ENCODE peak calls at places on chromosomes 4 and X, in seven cellular contexts. O is fibroblast of lung, A is heart left ventricle, K is AG09309, T is endothelial cell, X is spleen, J is choroid plexus epithelial cell. U is an unnamed sample.

GRCh38 chrX:71227370-71228062 is 4.5 kb downstream of the GJB1 start:
- DNase-seq in O (no peak), A (no peak), K (no peak), T (no peak), X (no peak), J (no peak), U (no peak)

GRCh38 chr4:187175197-187175596 is 451.5 kb upstream of the FAT1 start:
- DNase-seq in O (no peak), A (no peak), K (no peak), T (no peak), X (no peak), J (no peak), U (no peak)

GRCh38 chr4:180436366-180436765 is 1806.8 kb upstream of the TENM3 start:
- DNase-seq in O (no peak), A (no peak), K (no peak), T (no peak), X (no peak), J (no peak), U (no peak)

GRCh38 chr4:177349191-177349590 is 39.5 kb downstream of the NEIL3 start:
- DNase-seq in O (no peak), A (no peak), K (no peak), T (no peak), X (no peak), J (no peak), U (no peak)

GRCh38 chr4:164888096-164888495 is 11.1 kb downstream of the APELA start:
- DNase-seq in O (no peak), A (no peak), K (no peak), T (no peak), X (no peak), J (no peak), U (no peak)

GRCh38 chr4:31422006-31422405 is 701.8 kb downstream of the PCDH7 start:
- DNase-seq in O (no peak), A (no peak), K (no peak), T (no peak), X (no peak), J (no peak), U (no peak)

GRCh38 chr4:126341927-126342326 is 1027.2 kb downstream of the FAT4 start:
- DNase-seq in O (no peak), A (no peak), K (no peak), T (no peak), X (no peak), J (no peak), U (no peak)

GRCh38 chr4:182738283-182739047 is 178.7 kb downstream of the DCTD start:
- DNase-seq in O (peak), A (no peak), K (no peak), T (no peak), X (no peak), J (peak), U (no peak)

GRCh38 chr4:166622425-166622977 is 611.8 kb downstream of the SPOCK3 start:
- DNase-seq in O (no peak), A (no peak), K (no peak), T (no peak), X (no peak), J (no peak), U (no peak)

GRCh38 chr4:64617813-64618212 is 208.6 kb upstream of the TECRL start:
- DNase-seq in O (no peak), A (no peak), K (no peak), T (no peak), X (no peak), J (no peak), U (no peak)

GRCh38 chr4:76058888-76059426 is 15.6 kb upstream of the ART3 start:
- DNase-seq in O (no peak), A (no peak), K (no peak), T (no peak), X (no peak), J (no peak), U (no peak)

GRCh38 chr4:110142461-110142860 is 56.0 kb downstream of the ELOVL6 start:
- DNase-seq in O (no peak), A (no peak), K (no peak), T (no peak), X (no peak), J (no peak), U (no peak)

GRCh38 chr4:6258741-6259140 is 10.9 kb upstream of the WFS1 start:
- DNase-seq in O (no peak), A (no peak), K (no peak), T (no peak), X (no peak), J (no peak), U (no peak)

GRCh38 chr4:38328963-38329729 is 334.9 kb upstream of the KLF3 start:
- DNase-seq in O (no peak), A (no peak), K (no peak), T (no peak), X (no peak), J (no peak), U (no peak)

GRCh38 chr4:54677416-54677815 is 19.7 kb downstream of the KIT start:
- DNase-seq in O (no peak), A (no peak), K (no peak), T (no peak), X (no peak), J (no peak), U (no peak)

GRCh38 chr4:116531870-116532269 is 553.5 kb downstream of the TRAM1L1 start:
- DNase-seq in O (no peak), A (no peak), K (no peak), T (peak), X (no peak), J (peak), U (no peak)

GRCh38 chrX:41737065-41737464 is 13.1 kb downstream of the GPR82 start:
- DNase-seq in O (peak), A (no peak), K (no peak), T (no peak), X (no peak), J (no peak), U (no peak)

GRCh38 chrX:47482512-47483309 is at the start of gene ZNF41:
- DNase-seq in O (peak), A (peak), K (no peak), T (peak), X (peak), J (peak), U (peak)

GRCh38 chr4:91904556-91904955 is 399.2 kb upstream of the GRID2 start:
- DNase-seq in O (no peak), A (no peak), K (no peak), T (no peak), X (no peak), J (no peak), U (no peak)

GRCh38 chrX:30713061-30713525 is 59.9 kb downstream of the GK start:
- DNase-seq in O (peak), A (peak), K (peak), T (peak), X (no peak), J (peak), U (no peak)

GRCh38 chr4:149371021-149371420 is 444.6 kb downstream of the IQCM start:
- DNase-seq in O (peak), A (no peak), K (peak), T (no peak), X (no peak), J (peak), U (no peak)

GRCh38 chrX:119427024-119427794 is 28.1 kb downstream of the SLC25A43 start:
- DNase-seq in O (peak), A (peak), K (no peak), T (no peak), X (peak), J (peak), U (peak)

GRCh38 chrX:55451626-55451989 is 319 bp upstream of the MAGEH1 start:
- DNase-seq in O (no peak), A (no peak), K (no peak), T (no peak), X (no peak), J (no peak), U (no peak)

GRCh38 chrX:96683997-96684338 is 674 bp upstream of the DIAPH2 start:
- DNase-seq in O (no peak), A (no peak), K (no peak), T (no peak), X (no peak), J (peak), U (no peak)

GRCh38 chr4:185395255-185395955 is at the start of gene LRP2BP:
- DNase-seq in O (peak), A (no peak), K (peak), T (no peak), X (no peak), J (no peak), U (no peak)

GRCh38 chr4:26878729-26879415 is 18.2 kb downstream of the STIM2 start:
- DNase-seq in O (no peak), A (no peak), K (no peak), T (no peak), X (no peak), J (peak), U (no peak)

GRCh38 chr4:170047774-170048354 is 21.7 kb upstream of the MFAP3L start:
- DNase-seq in O (peak), A (peak), K (peak), T (peak), X (no peak), J (peak), U (no peak)

DNA sequence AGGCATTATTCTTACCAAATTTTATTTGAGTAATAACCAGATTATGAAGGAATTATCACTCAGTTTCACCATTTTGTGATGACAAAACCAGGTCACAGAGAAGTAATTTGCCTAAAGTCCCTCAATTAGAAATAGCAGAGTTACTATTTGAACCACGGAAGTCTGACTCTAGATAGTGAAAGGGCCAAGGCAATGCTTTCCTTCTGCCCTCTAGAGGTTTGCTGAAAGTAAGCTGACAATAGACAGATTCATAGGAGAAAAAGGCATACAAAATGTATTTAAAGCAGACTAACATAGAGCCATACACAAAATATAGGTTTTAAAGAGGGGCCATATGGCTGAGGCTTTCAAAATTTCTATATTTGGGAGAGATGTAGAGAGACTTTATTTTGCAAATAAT is 43.1 kb downstream of the CXXC4 start:
- DNase-seq in O (peak), A (no peak), K (no peak), T (no peak), X (no peak), J (no peak), U (no peak)
- TF ChIP-seq CTCF in O (peak), A (no peak), K (no peak), T (no peak), X (no peak), J (no peak), U (peak)

GRCh38 chr4:156158747-156159146 is 205.1 kb upstream of the CTSO start:
- DNase-seq in O (no peak), A (no peak), K (no peak), T (no peak), X (no peak), J (no peak), U (no peak)

DNA sequence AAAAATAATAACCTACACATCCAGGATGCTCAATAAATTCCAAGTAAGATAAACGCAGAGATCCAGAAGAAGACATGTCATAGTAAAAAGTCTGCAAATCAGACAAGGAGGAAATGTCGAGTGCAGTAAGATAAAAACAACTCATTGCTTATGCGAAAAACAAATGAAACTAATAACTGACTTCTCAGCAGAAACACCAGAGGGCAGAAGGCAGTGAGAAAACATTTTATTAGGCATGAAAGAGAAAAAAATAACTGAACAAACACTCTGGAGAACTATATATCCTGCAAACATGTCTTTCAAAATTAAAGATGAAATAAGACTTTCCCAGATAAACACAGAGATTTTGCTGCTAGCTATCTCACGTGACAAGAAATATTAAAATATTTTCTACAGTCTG is 201.3 kb upstream of the CTSO start:
- DNase-seq in O (peak), A (no peak), K (no peak), T (no peak), X (no peak), J (peak), U (no peak)
- TF ChIP-seq CTCF in O (peak), A (no peak), K (peak), T (no peak), X (no peak), J (peak), U (no peak)

DNA sequence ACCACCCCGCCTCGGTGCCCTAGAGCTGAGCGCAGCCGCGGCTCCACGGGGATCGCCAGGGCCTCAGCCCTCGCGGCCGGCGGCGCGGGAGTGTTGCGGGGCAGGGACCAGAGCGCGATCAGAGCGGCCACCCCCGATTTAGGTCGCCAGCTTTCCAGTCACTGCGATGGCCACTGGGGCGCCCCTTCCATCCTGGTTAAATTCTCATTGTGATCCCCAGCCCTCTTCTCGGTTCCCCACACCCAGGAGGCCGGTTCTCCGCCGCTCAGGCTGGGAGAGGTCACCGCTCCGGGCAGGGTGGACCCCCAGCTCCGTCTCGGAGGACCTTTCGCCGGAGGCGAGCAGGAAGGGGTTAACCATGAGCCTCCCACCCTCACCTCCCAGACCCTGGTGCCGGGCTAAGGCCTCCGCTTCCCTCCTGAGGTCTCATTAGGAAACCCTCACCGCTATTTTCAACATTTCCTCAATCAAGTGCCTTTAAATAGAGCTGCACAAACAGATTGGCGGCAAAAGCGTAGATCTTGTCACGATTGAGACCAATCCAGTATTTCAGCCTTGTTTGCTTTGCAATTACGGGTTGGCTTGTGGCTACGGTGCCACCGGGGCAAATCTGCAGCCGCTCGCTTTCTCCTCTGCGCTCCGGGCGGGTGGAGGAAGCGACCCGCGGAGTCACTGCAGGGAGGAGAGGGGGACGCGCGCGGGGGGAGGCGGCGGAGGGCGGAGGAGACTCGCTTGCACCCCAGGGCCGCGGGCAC is 8.3 kb upstream of the HAND2 start:
- DNase-seq in O (no peak), A (peak), K (no peak), T (peak), X (peak), J (no peak), U (peak)
- TF ChIP-seq CTCF in O (no peak), A (no peak), K (no peak), T (no peak), X (no peak), J (no peak), U (no peak)

GRCh38 chr4:68575081-68575480 is 1.0 kb downstream of the UGT2B17 start:
- DNase-seq in O (no peak), A (no peak), K (no peak), T (no peak), X (no peak), J (no peak), U (no peak)

GRCh38 chr4:68572653-68573052 is 3.5 kb downstream of the UGT2B17 start:
- DNase-seq in O (no peak), A (no peak), K (no peak), T (no peak), X (no peak), J (no peak), U (no peak)

GRCh38 chr4:68569466-68570121 is 6.5 kb downstream of the UGT2B17 start:
- DNase-seq in O (no peak), A (no peak), K (no peak), T (no peak), X (no peak), J (no peak), U (no peak)

DNA sequence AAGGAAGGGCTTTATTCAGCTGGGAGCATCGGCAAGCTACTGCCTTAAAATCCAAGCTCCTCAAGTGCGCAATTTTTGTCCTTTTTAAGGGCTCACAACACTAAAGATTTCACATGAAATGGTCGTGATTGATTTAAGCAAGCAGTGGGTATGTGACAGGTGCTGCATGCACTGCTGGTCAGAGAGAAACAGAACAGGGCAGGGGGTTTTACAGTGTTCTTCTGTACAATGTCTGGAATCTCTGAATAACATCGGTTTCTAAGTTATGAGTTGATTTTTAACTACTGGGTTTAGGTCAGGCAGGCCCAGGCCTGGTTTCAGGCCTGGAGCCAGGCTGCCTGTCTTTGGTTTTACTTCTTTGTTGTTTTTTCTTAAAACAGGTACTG is 6.0 kb downstream of the UGT2B17 start:
- DNase-seq in O (no peak), A (no peak), K (no peak), T (no peak), X (no peak), J (no peak), U (no peak)
- TF ChIP-seq CTCF in O (no peak), A (no peak), K (no peak), T (no peak), X (no peak), J (no peak), U (no peak)

DNA sequence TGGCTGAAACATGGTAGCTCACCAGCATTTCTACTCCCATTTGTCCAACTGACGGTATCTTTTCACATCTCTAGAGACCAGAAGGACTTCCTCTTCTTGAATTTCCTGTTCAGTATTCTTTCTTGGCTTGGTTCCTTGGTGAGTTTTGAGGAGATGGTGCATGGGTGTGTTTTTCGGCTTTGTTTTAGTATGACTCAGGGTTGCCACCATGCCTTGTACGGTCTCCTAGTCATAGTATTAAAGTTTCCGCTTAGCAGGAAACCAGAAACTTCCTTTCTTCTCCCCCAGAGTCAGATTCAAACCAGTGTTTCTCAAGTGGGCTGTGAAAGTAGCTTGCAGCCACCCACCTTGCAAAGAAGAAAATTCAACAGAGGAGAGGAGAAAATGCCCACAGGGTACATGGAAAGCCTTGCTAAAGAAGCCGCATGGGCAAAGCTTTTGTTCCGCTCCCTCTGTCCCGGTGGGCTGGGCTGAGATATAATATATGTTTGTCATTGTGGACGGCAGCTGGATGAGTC is 5.7 kb downstream of the CD99 start:
- DNase-seq in O (peak), A (no peak), K (no peak), T (no peak), X (peak), J (peak), U (no peak)
- TF ChIP-seq CTCF in O (no peak), A (no peak), K (no peak), T (no peak), X (no peak), J (no peak), U (no peak)

U was measured in heart right ventricle.